ENCODE peak calls at places on chromosomes 2 and 18, in ten cellular contexts. One of them, this sample, is unnamed.

GRCh38 chr2:187875271-187875670 is 321.0 kb upstream of the TFPI start:
- DNase-seq in endothelial cell of umbilical vein: no peak
- DNase-seq in HepG2: no peak
- DNase-seq in adrenal gland: no peak
- DNase-seq in testis: no peak
- DNase-seq in body of pancreas: no peak
- DNase-seq in uterus: no peak
- DNase-seq in prostate gland: no peak
- DNase-seq in tibial nerve: no peak
- DNase-seq in stomach: no peak
- DNase-seq in this sample: no peak

GRCh38 chr2:154724194-154724797 is 25.8 kb downstream of the KCNJ3 start:
- DNase-seq in endothelial cell of umbilical vein: no peak
- DNase-seq in HepG2: no peak
- DNase-seq in adrenal gland: no peak
- DNase-seq in testis: no peak
- DNase-seq in body of pancreas: no peak
- DNase-seq in uterus: no peak
- DNase-seq in prostate gland: no peak
- DNase-seq in tibial nerve: no peak
- DNase-seq in stomach: no peak
- DNase-seq in this sample: no peak

GRCh38 chr2:163771596-163771995 is 35.8 kb upstream of the FIGN start:
- DNase-seq in endothelial cell of umbilical vein: no peak
- DNase-seq in HepG2: no peak
- DNase-seq in adrenal gland: no peak
- DNase-seq in testis: no peak
- DNase-seq in body of pancreas: no peak
- DNase-seq in uterus: no peak
- DNase-seq in prostate gland: no peak
- DNase-seq in tibial nerve: no peak
- DNase-seq in stomach: no peak
- DNase-seq in this sample: no peak

GRCh38 chr2:39620067-39620466 is 45.6 kb upstream of the TMEM178A start:
- DNase-seq in endothelial cell of umbilical vein: peak
- DNase-seq in HepG2: peak
- DNase-seq in adrenal gland: peak
- DNase-seq in testis: peak
- DNase-seq in body of pancreas: peak
- DNase-seq in uterus: peak
- DNase-seq in prostate gland: peak
- DNase-seq in tibial nerve: peak
- DNase-seq in stomach: peak
- DNase-seq in this sample: peak

GRCh38 chr2:200618590-200619021 is 32.8 kb downstream of the AOX1 start:
- DNase-seq in endothelial cell of umbilical vein: no peak
- DNase-seq in HepG2: no peak
- DNase-seq in adrenal gland: no peak
- DNase-seq in testis: peak
- DNase-seq in body of pancreas: no peak
- DNase-seq in uterus: no peak
- DNase-seq in prostate gland: peak
- DNase-seq in tibial nerve: no peak
- DNase-seq in stomach: no peak
- DNase-seq in this sample: peak

GRCh38 chr2:189092936-189093335 is 86.6 kb downstream of the COL5A2 start:
- DNase-seq in endothelial cell of umbilical vein: no peak
- DNase-seq in HepG2: no peak
- DNase-seq in adrenal gland: peak
- DNase-seq in testis: peak
- DNase-seq in body of pancreas: peak
- DNase-seq in uterus: peak
- DNase-seq in prostate gland: no peak
- DNase-seq in tibial nerve: peak
- DNase-seq in stomach: no peak
- DNase-seq in this sample: no peak

GRCh38 chr2:137173514-137173913 is 408.2 kb downstream of the THSD7B start:
- DNase-seq in endothelial cell of umbilical vein: no peak
- DNase-seq in HepG2: peak
- DNase-seq in adrenal gland: no peak
- DNase-seq in testis: no peak
- DNase-seq in body of pancreas: no peak
- DNase-seq in uterus: no peak
- DNase-seq in prostate gland: no peak
- DNase-seq in tibial nerve: no peak
- DNase-seq in stomach: no peak
- DNase-seq in this sample: no peak

GRCh38 chr2:237665713-237666143 is 38.3 kb downstream of the LRRFIP1 start:
- DNase-seq in endothelial cell of umbilical vein: no peak
- DNase-seq in HepG2: peak
- DNase-seq in adrenal gland: no peak
- DNase-seq in testis: no peak
- DNase-seq in body of pancreas: no peak
- DNase-seq in uterus: no peak
- DNase-seq in prostate gland: no peak
- DNase-seq in tibial nerve: no peak
- DNase-seq in stomach: no peak
- DNase-seq in this sample: no peak

GRCh38 chr2:221655279-221655678 is 83.2 kb upstream of the EPHA4 start:
- DNase-seq in endothelial cell of umbilical vein: no peak
- DNase-seq in HepG2: no peak
- DNase-seq in adrenal gland: no peak
- DNase-seq in testis: no peak
- DNase-seq in body of pancreas: no peak
- DNase-seq in uterus: no peak
- DNase-seq in prostate gland: no peak
- DNase-seq in tibial nerve: no peak
- DNase-seq in stomach: no peak
- DNase-seq in this sample: no peak

GRCh38 chr2:241200822-241201395 is 12.4 kb downstream of the ANO7 start:
- DNase-seq in endothelial cell of umbilical vein: no peak
- DNase-seq in HepG2: no peak
- DNase-seq in adrenal gland: no peak
- DNase-seq in testis: no peak
- DNase-seq in body of pancreas: no peak
- DNase-seq in uterus: no peak
- DNase-seq in prostate gland: no peak
- DNase-seq in tibial nerve: no peak
- DNase-seq in stomach: no peak
- DNase-seq in this sample: no peak

GRCh38 chr18:22309191-22309590 is 108.5 kb downstream of the CTAGE1 start:
- DNase-seq in endothelial cell of umbilical vein: no peak
- DNase-seq in HepG2: no peak
- DNase-seq in adrenal gland: no peak
- DNase-seq in testis: no peak
- DNase-seq in body of pancreas: no peak
- DNase-seq in uterus: peak
- DNase-seq in prostate gland: no peak
- DNase-seq in tibial nerve: no peak
- DNase-seq in stomach: no peak
- DNase-seq in this sample: no peak

DNA sequence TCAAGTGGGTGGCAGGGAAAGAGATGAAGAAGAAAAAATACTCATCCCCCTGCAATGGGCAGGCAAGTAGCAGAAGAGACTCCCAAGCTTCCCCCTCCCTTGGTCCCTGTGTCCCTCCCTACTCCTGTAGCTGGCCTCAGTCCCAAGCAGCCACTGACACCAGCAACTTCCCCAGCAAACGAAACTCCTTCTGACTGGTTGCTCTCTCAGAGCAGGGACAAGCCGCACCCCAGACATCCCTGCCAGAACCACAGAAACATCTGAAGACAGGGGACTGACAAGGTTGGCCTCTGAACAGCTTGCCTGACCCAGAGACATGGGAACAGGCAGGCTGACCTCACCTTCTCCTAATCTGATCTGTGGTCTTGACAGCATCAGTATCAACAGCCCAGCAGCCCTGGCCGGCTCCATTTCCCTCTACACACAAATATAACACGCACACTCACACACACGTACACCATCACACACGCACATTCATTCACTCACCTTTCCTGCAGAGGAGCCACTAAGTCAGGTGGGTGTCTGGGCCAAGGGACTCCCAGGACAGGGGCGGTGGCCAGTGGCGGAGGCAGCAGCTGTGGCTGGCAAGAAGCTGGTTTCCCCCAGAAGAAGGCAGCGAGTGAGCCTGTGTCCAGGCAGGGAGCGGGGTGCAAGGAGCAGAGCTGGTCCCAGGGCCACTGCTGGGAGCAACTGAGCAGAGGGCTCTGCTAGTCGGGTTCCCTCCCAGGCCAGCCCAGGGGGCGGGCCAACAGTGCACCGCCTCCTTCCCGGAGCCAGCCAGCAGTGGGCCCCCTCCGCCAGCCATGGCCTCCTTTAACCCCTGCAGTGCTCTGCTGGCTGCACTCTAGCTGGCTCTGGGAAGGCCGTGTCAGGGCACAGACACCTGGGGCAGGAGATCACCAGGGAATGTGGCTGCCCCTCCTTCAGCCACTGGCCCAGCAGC is 59.1 kb downstream of the TNS1 start:
- DNase-seq in endothelial cell of umbilical vein: peak
- DNase-seq in HepG2: peak
- DNase-seq in adrenal gland: peak
- DNase-seq in testis: peak
- DNase-seq in body of pancreas: peak
- DNase-seq in uterus: peak
- DNase-seq in prostate gland: peak
- DNase-seq in tibial nerve: peak
- DNase-seq in stomach: peak
- DNase-seq in this sample: peak
- TF ChIP-seq POLR2A in endothelial cell of umbilical vein: no peak
- TF ChIP-seq POLR2A in HepG2: peak
- TF ChIP-seq POLR2A in adrenal gland: peak
- TF ChIP-seq POLR2A in testis: no peak
- TF ChIP-seq POLR2A in body of pancreas: peak
- TF ChIP-seq POLR2A in uterus: peak
- TF ChIP-seq POLR2A in prostate gland: peak
- TF ChIP-seq POLR2A in tibial nerve: peak
- TF ChIP-seq POLR2A in stomach: no peak
- TF ChIP-seq POLR2A in this sample: no peak

DNA sequence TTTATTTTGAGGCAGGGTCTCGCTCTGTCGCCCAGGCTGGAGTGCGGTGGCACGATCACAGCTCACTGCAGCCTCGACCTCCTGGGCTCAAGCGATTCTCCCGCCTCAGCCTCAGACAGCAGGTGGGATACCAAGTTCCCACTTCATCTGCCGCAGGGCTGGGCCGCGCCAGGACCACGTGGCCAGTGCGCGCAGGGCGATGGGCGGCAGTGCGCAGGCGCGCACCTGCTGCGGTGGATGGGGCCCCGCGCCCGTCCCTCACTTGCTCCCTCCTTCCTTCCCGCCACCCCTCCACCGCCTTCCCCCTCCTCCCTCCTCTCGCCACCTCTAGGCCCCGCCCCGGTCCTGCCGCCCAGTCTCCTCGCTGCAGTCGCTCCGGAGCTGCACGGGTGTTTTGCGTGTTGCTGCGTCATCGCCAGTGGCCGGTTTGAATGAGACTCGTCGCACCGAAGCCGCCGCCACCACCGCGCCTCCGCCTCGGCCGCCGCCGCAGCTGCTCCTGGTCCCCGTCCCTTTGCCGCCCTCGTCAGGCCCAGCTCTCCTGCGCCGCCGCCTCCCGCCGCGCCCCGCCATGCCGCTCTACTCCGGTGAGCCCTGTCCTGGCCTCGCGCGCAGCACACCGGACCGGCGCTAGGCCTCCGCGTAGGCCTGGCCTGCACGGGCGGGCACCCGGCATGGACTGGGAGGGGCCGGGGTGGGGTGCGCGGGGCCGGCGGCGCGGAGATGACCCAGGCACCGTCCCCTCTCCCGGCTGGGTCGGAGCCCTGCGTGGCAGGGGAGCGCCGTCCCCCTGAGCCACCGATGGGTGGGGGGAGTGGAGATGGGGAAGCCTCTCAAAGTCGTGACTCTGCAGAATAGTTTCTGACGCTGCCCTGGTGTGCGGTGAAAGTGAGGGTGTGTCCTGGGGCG is at the start of gene USP14:
- DNase-seq in endothelial cell of umbilical vein: peak
- DNase-seq in HepG2: peak
- DNase-seq in adrenal gland: peak
- DNase-seq in testis: peak
- DNase-seq in body of pancreas: peak
- DNase-seq in uterus: peak
- DNase-seq in prostate gland: peak
- DNase-seq in tibial nerve: peak
- DNase-seq in stomach: peak
- DNase-seq in this sample: peak
- TF ChIP-seq POLR2A in endothelial cell of umbilical vein: peak
- TF ChIP-seq POLR2A in HepG2: peak
- TF ChIP-seq POLR2A in adrenal gland: peak
- TF ChIP-seq POLR2A in testis: no peak
- TF ChIP-seq POLR2A in body of pancreas: peak
- TF ChIP-seq POLR2A in uterus: no peak
- TF ChIP-seq POLR2A in prostate gland: peak
- TF ChIP-seq POLR2A in tibial nerve: peak
- TF ChIP-seq POLR2A in stomach: peak
- TF ChIP-seq POLR2A in this sample: peak

GRCh38 chr2:227163998-227164744 is at the start of the genes COL4A3 and COL4A4:
- DNase-seq in endothelial cell of umbilical vein: no peak
- DNase-seq in HepG2: no peak
- DNase-seq in adrenal gland: peak
- DNase-seq in testis: peak
- DNase-seq in body of pancreas: peak
- DNase-seq in uterus: peak
- DNase-seq in prostate gland: peak
- DNase-seq in tibial nerve: no peak
- DNase-seq in stomach: peak
- DNase-seq in this sample: peak
- TF ChIP-seq POLR2A in endothelial cell of umbilical vein: no peak
- TF ChIP-seq POLR2A in HepG2: no peak
- TF ChIP-seq POLR2A in adrenal gland: peak
- TF ChIP-seq POLR2A in testis: no peak
- TF ChIP-seq POLR2A in body of pancreas: peak
- TF ChIP-seq POLR2A in uterus: no peak
- TF ChIP-seq POLR2A in prostate gland: no peak
- TF ChIP-seq POLR2A in tibial nerve: no peak
- TF ChIP-seq POLR2A in stomach: no peak
- TF ChIP-seq POLR2A in this sample: no peak

DNA sequence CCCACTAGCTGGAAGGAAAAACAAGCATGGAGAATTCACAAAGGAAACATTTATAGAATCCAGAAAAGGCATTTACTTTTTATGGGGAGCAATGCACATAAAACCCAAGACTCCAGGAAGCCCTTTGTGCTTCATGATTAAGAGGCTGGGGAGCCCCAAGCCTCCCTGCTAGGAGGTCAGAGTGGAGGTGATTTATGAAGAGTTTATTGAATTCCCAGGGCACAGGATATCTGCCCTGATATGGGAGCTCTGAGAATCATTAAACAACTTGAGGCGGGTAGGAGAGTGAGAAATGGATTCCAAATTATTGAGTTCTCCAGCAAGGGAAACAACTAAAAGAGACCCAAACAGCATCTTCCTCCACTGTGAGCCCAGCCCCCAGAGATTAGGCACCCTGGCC is 211.8 kb downstream of the MGAT5 start:
- DNase-seq in endothelial cell of umbilical vein: no peak
- DNase-seq in HepG2: no peak
- DNase-seq in adrenal gland: no peak
- DNase-seq in testis: no peak
- DNase-seq in body of pancreas: no peak
- DNase-seq in uterus: no peak
- DNase-seq in prostate gland: no peak
- DNase-seq in tibial nerve: no peak
- DNase-seq in stomach: no peak
- DNase-seq in this sample: no peak
- TF ChIP-seq POLR2A in endothelial cell of umbilical vein: no peak
- TF ChIP-seq POLR2A in HepG2: no peak
- TF ChIP-seq POLR2A in adrenal gland: no peak
- TF ChIP-seq POLR2A in testis: no peak
- TF ChIP-seq POLR2A in body of pancreas: no peak
- TF ChIP-seq POLR2A in uterus: no peak
- TF ChIP-seq POLR2A in prostate gland: no peak
- TF ChIP-seq POLR2A in tibial nerve: no peak
- TF ChIP-seq POLR2A in stomach: no peak
- TF ChIP-seq POLR2A in this sample: no peak

This sample was measured in erythroblast.